ENCODE peak calls at places on chromosomes 4 and X, in four cellular contexts. One of them, this sample, is unnamed.

GRCh38 chrX:69503835-69504625 is at the start of gene NALF2:
- DNase-seq in transverse colon: peak; percentile 40
- DNase-seq in H9: peak; percentile 84
- DNase-seq in neural progenitor cell: peak; percentile 90
- DNase-seq in this sample: peak; percentile 33

GRCh38 chr4:174324246-174324645 is 40.5 kb downstream of the CEP44 start:
- DNase-seq in transverse colon: no peak
- DNase-seq in H9: no peak
- DNase-seq in neural progenitor cell: no peak
- DNase-seq in this sample: no peak

GRCh38 chrX:30620980-30621716 is 32.1 kb upstream of the GK start:
- DNase-seq in transverse colon: no peak
- DNase-seq in H9: no peak
- DNase-seq in neural progenitor cell: no peak
- DNase-seq in this sample: no peak

GRCh38 chr4:158722291-158722916 is 792 bp downstream of the PPID start:
- DNase-seq in transverse colon: no peak
- DNase-seq in H9: peak; percentile 26
- DNase-seq in neural progenitor cell: peak; percentile 58
- DNase-seq in this sample: no peak

GRCh38 chr4:149292422-149293055 is 523.1 kb downstream of the IQCM start:
- DNase-seq in transverse colon: no peak
- DNase-seq in H9: no peak
- DNase-seq in neural progenitor cell: no peak
- DNase-seq in this sample: no peak

GRCh38 chr4:185165605-185166063 is 22.6 kb downstream of the SLC25A4 start:
- DNase-seq in transverse colon: no peak
- DNase-seq in H9: no peak
- DNase-seq in neural progenitor cell: no peak
- DNase-seq in this sample: peak; percentile 57

GRCh38 chrX:153400146-153401132 is 711 bp downstream of the PNMA6E start:
- DNase-seq in transverse colon: peak; percentile 41
- DNase-seq in H9: peak; percentile 70
- DNase-seq in neural progenitor cell: peak; percentile 67
- DNase-seq in this sample: peak; percentile 66

GRCh38 chr4:185838104-185838452 is 26.1 kb upstream of the SORBS2 start:
- DNase-seq in transverse colon: no peak
- DNase-seq in H9: peak; percentile 76
- DNase-seq in neural progenitor cell: no peak
- DNase-seq in this sample: no peak

GRCh38 chr4:98828801-98829200 is 100.1 kb downstream of the EIF4E start:
- DNase-seq in transverse colon: peak; percentile 13
- DNase-seq in H9: peak; percentile 34
- DNase-seq in neural progenitor cell: peak; percentile 45
- DNase-seq in this sample: no peak

GRCh38 chr4:21882050-21882839 is 66.3 kb downstream of the KCNIP4 start:
- DNase-seq in transverse colon: no peak
- DNase-seq in H9: no peak
- DNase-seq in neural progenitor cell: no peak
- DNase-seq in this sample: no peak

GRCh38 chrX:133007458-133007857 is 49.0 kb upstream of the HS6ST2 start:
- DNase-seq in transverse colon: no peak
- DNase-seq in H9: no peak
- DNase-seq in neural progenitor cell: no peak
- DNase-seq in this sample: no peak
- H3K27me3 ChIP-seq in transverse colon: no peaks in the 10 kb centered on the region
- H3K27me3 ChIP-seq in H9: no peaks in the 10 kb centered on the region
- H3K27me3 ChIP-seq in neural progenitor cell: no peaks in the 10 kb centered on the region
- H3K27me3 ChIP-seq in this sample: no peaks in the 10 kb centered on the region

GRCh38 chr4:112518675-112519074 is 2.7 kb upstream of the NEUROG2 start:
- DNase-seq in transverse colon: no peak
- DNase-seq in H9: no peak
- DNase-seq in neural progenitor cell: peak; percentile 35
- DNase-seq in this sample: no peak

GRCh38 chr4:112519689-112520597 is 4.0 kb upstream of the NEUROG2 start:
- DNase-seq in transverse colon: no peak
- DNase-seq in H9: peak; percentile 75
- DNase-seq in neural progenitor cell: peak; percentile 81
- DNase-seq in this sample: no peak

GRCh38 chr4:112522389-112522788 is 6.4 kb upstream of the NEUROG2 start:
- DNase-seq in transverse colon: no peak
- DNase-seq in H9: no peak
- DNase-seq in neural progenitor cell: peak; percentile 59
- DNase-seq in this sample: no peak

GRCh38 chr4:112521123-112522116 is 5.4 kb upstream of the NEUROG2 start:
- DNase-seq in transverse colon: no peak
- DNase-seq in H9: peak; percentile 70
- DNase-seq in neural progenitor cell: peak; percentile 90
- DNase-seq in this sample: peak; percentile 41

DNA sequence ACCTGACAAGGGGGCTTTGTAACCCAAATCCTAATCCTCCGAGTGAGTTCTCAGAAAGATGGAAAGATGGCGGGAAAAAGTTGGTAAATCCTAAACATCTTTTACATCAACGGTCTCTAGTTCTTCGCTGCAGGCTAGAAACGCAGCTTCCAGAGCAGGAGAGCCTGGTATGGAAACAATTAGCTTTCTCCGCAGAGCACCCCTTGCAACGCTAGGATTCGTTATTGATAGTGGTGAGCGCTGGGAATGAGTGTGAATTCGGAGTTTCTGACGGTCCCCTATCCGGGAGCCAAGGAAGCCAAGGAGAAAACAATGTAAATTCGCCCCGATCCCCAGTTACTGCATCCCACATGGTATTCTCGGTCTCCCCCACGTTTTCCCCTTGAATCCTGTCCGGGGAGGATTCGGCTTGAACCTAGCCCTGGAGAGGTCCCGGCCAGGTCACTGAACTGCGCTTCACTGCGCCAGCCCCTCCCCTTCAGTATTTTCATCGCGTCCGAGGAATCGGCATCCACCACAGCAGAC is 4.7 kb upstream of the NEUROG2 start:
- DNase-seq in transverse colon: no peak
- DNase-seq in H9: no peak
- DNase-seq in neural progenitor cell: no peak
- DNase-seq in this sample: no peak
- H3K27me3 ChIP-seq in transverse colon: peaks cover 100% of the 10 kb centered on the region
- H3K27me3 ChIP-seq in H9: peaks cover 72% of the 10 kb centered on the region
- H3K27me3 ChIP-seq in neural progenitor cell: peaks cover 99% of the 10 kb centered on the region
- H3K27me3 ChIP-seq in this sample: no peaks in the 10 kb centered on the region

GRCh38 chrX:11890843-11891514 is 132.9 kb downstream of the MSL3 start:
- DNase-seq in transverse colon: peak; percentile 20
- DNase-seq in H9: no peak
- DNase-seq in neural progenitor cell: no peak
- DNase-seq in this sample: no peak

GRCh38 chrX:11899091-11899490 is 141.1 kb downstream of the MSL3 start:
- DNase-seq in transverse colon: no peak
- DNase-seq in H9: no peak
- DNase-seq in neural progenitor cell: no peak
- DNase-seq in this sample: no peak

GRCh38 chrX:11888421-11888820 is 130.4 kb downstream of the MSL3 start:
- DNase-seq in transverse colon: no peak
- DNase-seq in H9: no peak
- DNase-seq in neural progenitor cell: no peak
- DNase-seq in this sample: no peak

GRCh38 chrX:11893933-11894710 is 136.1 kb downstream of the MSL3 start:
- DNase-seq in transverse colon: no peak
- DNase-seq in H9: no peak
- DNase-seq in neural progenitor cell: no peak
- DNase-seq in this sample: no peak
- H3K27me3 ChIP-seq in transverse colon: no peaks in the 10 kb centered on the region
- H3K27me3 ChIP-seq in H9: no peaks in the 10 kb centered on the region
- H3K27me3 ChIP-seq in neural progenitor cell: no peaks in the 10 kb centered on the region
- H3K27me3 ChIP-seq in this sample: no peaks in the 10 kb centered on the region

DNA sequence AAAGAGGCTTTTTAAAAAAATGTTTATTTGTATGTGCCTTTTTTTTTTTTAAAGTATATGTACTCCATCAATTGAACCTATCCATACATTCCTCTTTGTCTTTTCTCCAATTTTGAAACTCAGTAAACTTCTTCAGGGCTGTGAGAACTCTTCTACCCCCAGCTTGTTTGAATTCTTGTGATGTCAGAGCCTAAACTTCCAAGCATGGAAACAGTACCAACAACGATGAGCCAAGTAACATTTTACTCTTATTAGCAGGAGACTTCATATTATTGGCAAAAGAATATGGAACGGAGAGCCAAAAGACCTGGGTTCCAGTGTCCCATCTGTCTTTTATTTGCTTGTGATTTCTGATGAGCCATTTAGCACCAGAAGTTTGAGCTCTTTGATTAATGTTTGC is 5.3 kb downstream of the DIAPH2 start:
- DNase-seq in transverse colon: no peak
- DNase-seq in H9: no peak
- DNase-seq in neural progenitor cell: no peak
- DNase-seq in this sample: no peak
- H3K27me3 ChIP-seq in transverse colon: no peaks in the 10 kb centered on the region
- H3K27me3 ChIP-seq in H9: no peaks in the 10 kb centered on the region
- H3K27me3 ChIP-seq in neural progenitor cell: no peaks in the 10 kb centered on the region
- H3K27me3 ChIP-seq in this sample: no peaks in the 10 kb centered on the region

DNA sequence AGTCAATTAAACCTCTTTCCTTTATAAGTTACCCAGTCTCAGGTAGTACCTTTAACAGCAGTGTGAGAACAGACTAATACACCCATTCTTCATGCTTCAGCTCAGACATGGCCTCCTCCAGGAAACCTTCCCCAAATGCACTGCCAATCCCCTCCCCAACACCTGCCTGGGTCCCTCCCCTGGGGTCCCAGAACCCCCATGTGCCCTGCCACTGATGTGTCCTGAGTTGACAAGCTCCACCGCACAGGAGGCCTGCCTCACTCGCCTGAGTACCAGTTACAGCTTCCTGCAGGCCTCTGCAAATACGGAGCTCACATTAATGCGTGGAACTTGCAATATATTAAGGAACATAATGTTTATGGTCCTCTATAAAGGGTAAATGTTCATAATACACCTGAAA is 34.9 kb upstream of the CRMP1 start:
- DNase-seq in transverse colon: no peak
- DNase-seq in H9: no peak
- DNase-seq in neural progenitor cell: no peak
- DNase-seq in this sample: no peak
- H3K27me3 ChIP-seq in transverse colon: peaks cover 22% of the 10 kb centered on the region
- H3K27me3 ChIP-seq in H9: no peaks in the 10 kb centered on the region
- H3K27me3 ChIP-seq in neural progenitor cell: peaks cover 18% of the 10 kb centered on the region
- H3K27me3 ChIP-seq in this sample: peaks cover 2% of the 10 kb centered on the region

GRCh38 chr4:8147231-8147970 is 11.2 kb downstream of the ABLIM2 start:
- DNase-seq in transverse colon: no peak
- DNase-seq in H9: no peak
- DNase-seq in neural progenitor cell: no peak
- DNase-seq in this sample: no peak
- H3K27me3 ChIP-seq in transverse colon: no peaks in the 10 kb centered on the region
- H3K27me3 ChIP-seq in H9: no peaks in the 10 kb centered on the region
- H3K27me3 ChIP-seq in neural progenitor cell: peaks cover 7% of the 10 kb centered on the region
- H3K27me3 ChIP-seq in this sample: peaks cover 1% of the 10 kb centered on the region

GRCh38 chr4:996030-996993 is 3.1 kb upstream of the SLC26A1 start:
- DNase-seq in transverse colon: no peak
- DNase-seq in H9: no peak
- DNase-seq in neural progenitor cell: no peak
- DNase-seq in this sample: no peak
- H3K27me3 ChIP-seq in transverse colon: peaks cover 49% of the 10 kb centered on the region
- H3K27me3 ChIP-seq in H9: peaks cover 22% of the 10 kb centered on the region
- H3K27me3 ChIP-seq in neural progenitor cell: peaks cover 64% of the 10 kb centered on the region
- H3K27me3 ChIP-seq in this sample: peaks cover 5% of the 10 kb centered on the region

DNA sequence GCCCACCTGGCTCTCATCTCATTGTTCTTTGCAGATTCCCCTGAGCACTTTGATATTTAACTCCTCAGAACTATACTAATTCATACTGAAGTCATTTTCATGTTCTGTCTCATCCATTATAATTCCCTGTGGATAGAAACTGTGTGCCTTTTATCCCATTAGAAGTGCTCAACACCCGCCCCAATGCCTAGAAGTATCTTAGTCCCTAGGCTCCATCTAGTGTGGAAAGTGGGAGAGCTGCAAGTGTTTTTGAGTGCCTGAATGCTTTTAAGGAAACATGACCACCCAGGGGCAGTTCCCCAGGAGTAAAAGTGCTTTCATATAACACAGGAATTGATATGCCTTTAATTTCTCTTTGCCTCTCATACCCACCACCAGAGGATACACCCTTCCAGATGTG is 117.0 kb downstream of the CHRDL1 start:
- DNase-seq in transverse colon: no peak
- DNase-seq in H9: no peak
- DNase-seq in neural progenitor cell: peak; percentile 33
- DNase-seq in this sample: no peak
- H3K27me3 ChIP-seq in transverse colon: no peaks in the 10 kb centered on the region
- H3K27me3 ChIP-seq in H9: no peaks in the 10 kb centered on the region
- H3K27me3 ChIP-seq in neural progenitor cell: no peaks in the 10 kb centered on the region
- H3K27me3 ChIP-seq in this sample: no peaks in the 10 kb centered on the region

GRCh38 chrX:133937022-133937421 is 48.4 kb downstream of the GPC3 start:
- DNase-seq in transverse colon: no peak
- DNase-seq in H9: no peak
- DNase-seq in neural progenitor cell: no peak
- DNase-seq in this sample: no peak
- H3K27me3 ChIP-seq in transverse colon: no peaks in the 10 kb centered on the region
- H3K27me3 ChIP-seq in H9: no peaks in the 10 kb centered on the region
- H3K27me3 ChIP-seq in neural progenitor cell: no peaks in the 10 kb centered on the region
- H3K27me3 ChIP-seq in this sample: no peaks in the 10 kb centered on the region

GRCh38 chr4:1168291-1169031 is 3.9 kb downstream of the SPON2 start:
- DNase-seq in transverse colon: no peak
- DNase-seq in H9: no peak
- DNase-seq in neural progenitor cell: no peak
- DNase-seq in this sample: no peak
- H3K27me3 ChIP-seq in transverse colon: peaks cover 48% of the 10 kb centered on the region
- H3K27me3 ChIP-seq in H9: peaks cover 48% of the 10 kb centered on the region
- H3K27me3 ChIP-seq in neural progenitor cell: peaks cover 82% of the 10 kb centered on the region
- H3K27me3 ChIP-seq in this sample: no peaks in the 10 kb centered on the region